ENCODE peak calls at places on chromosome 2, in nine cellular contexts. F is neural progenitor cell, E is GM20000, N is endothelial cell, V is lower lobe of right lung, Z is tibial artery, G is OCI-LY7, Q is right atrium auricular region, R is WTC11. D is an unnamed sample.

GRCh38 chr2:12870692-12871091 is 154.0 kb downstream of the TRIB2 start:
- DNase-seq in V (no peak), Q (peak), F (no peak), Z (no peak), N (no peak), R (no peak), G (no peak), E (no peak), D (no peak)

GRCh38 chr2:236366406-236366805 is 102.2 kb upstream of the ASB18 start:
- DNase-seq in Z (no peak), V (no peak), N (no peak), Q (peak), G (no peak), R (no peak), F (no peak), E (no peak), D (no peak)

GRCh38 chr2:234378440-234378839 is 118.4 kb downstream of the ARL4C start:
- DNase-seq in Q (no peak), Z (no peak), E (no peak), G (no peak), F (no peak), R (no peak), N (no peak), V (no peak), D (no peak)

GRCh38 chr2:127088706-127089105 is 18.2 kb downstream of the BIN1 start:
- DNase-seq in V (no peak), Z (no peak), G (no peak), F (no peak), E (no peak), R (no peak), Q (no peak), N (no peak), D (no peak)

GRCh38 chr2:182020319-182021055 is 34.8 kb downstream of the PPP1R1C start:
- DNase-seq in Q (no peak), V (no peak), R (no peak), Z (no peak), F (no peak), N (no peak), G (no peak), E (no peak), D (no peak)

GRCh38 chr2:34736482-34736881 is 1137.4 kb upstream of the FAM98A start:
- DNase-seq in G (no peak), R (no peak), N (no peak), Z (no peak), Q (no peak), V (no peak), F (no peak), E (no peak), D (no peak)

GRCh38 chr2:86232373-86232784 is 33.1 kb downstream of the MRPL35 start:
- DNase-seq in Z (no peak), R (no peak), Q (no peak), E (no peak), G (no peak), F (no peak), V (no peak), N (no peak), D (no peak)

GRCh38 chr2:114807666-114808065 is 365.2 kb downstream of the DPP10 start:
- DNase-seq in G (no peak), N (no peak), V (no peak), F (no peak), Z (no peak), R (no peak), E (no peak), Q (no peak), D (no peak)

GRCh38 chr2:28895189-28895893 is 874 bp downstream of the WDR43 start:
- DNase-seq in N (no peak), F (peak), V (no peak), Z (peak), E (peak), G (peak), Q (no peak), R (peak), D (peak)

GRCh38 chr2:187206071-187206470 is 242.0 kb downstream of the CALCRL start:
- DNase-seq in G (no peak), Z (no peak), N (no peak), F (peak), V (no peak), Q (no peak), R (no peak), E (no peak), D (no peak)

GRCh38 chr2:81481242-81481993 is 1176.9 kb upstream of the LRRTM1 start:
- DNase-seq in G (no peak), R (peak), E (no peak), N (no peak), V (peak), F (no peak), Q (no peak), Z (no peak), D (no peak)

GRCh38 chr2:124804014-124804940 is 779.2 kb downstream of the CNTNAP5 start:
- DNase-seq in G (peak), Z (no peak), R (no peak), F (peak), E (peak), N (peak), V (no peak), Q (no peak), D (no peak)

GRCh38 chr2:105809099-105809473 is 64.4 kb downstream of the NCK2 start:
- DNase-seq in V (no peak), F (no peak), R (no peak), G (no peak), N (no peak), Z (no peak), Q (no peak), E (no peak), D (no peak)

GRCh38 chr2:27891063-27891819 is 712 bp downstream of the BABAM2 start:
- DNase-seq in E (peak), G (peak), N (peak), F (peak), Z (peak), Q (peak), R (peak), V (peak), D (peak)

DNA sequence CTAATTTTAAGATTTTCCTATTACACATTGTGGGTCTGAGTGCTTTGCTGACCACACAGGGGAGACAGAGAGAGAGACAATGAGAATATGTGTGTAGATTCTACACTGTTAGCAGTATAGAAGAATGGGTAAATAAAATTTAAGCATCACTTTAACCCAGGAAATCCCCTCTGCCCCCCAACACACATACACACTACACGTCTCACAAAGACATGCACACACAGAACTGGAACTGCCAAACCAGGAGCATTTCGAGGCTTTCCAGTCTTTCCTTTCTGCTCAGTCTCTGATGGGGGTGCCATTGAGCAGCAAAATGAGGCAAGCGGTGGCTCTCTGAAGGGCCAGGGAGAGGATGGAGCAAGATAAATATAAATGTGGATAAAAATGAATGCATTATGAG is 2.5 kb downstream of the MERTK start:
- DNase-seq in R (peak), Q (no peak), F (peak), N (peak), V (no peak), Z (no peak), G (peak), E (no peak), D (no peak)
- TF ChIP-seq CTCF in R (no peak), Q (peak), F (peak), N (no peak), V (peak), Z (no peak), G (peak), E (no peak), D (peak)

GRCh38 chr2:39851691-39852110 is 72.6 kb upstream of the THUMPD2 start:
- DNase-seq in E (peak), R (peak), V (no peak), N (no peak), Z (no peak), G (peak), Q (no peak), F (peak), D (no peak)
- TF ChIP-seq CTCF in E (no peak), R (no peak), V (no peak), N (no peak), Z (no peak), G (peak), Q (no peak), F (no peak), D (no peak)

GRCh38 chr2:147843421-147843863 is 1.4 kb upstream of the ACVR2A start:
- DNase-seq in Q (no peak), F (no peak), Z (no peak), V (no peak), G (no peak), N (no peak), E (no peak), R (no peak), D (no peak)

GRCh38 chr2:147846382-147847081 is 1.7 kb downstream of the ACVR2A start:
- DNase-seq in G (no peak), F (no peak), E (no peak), Q (no peak), R (no peak), V (no peak), N (no peak), Z (no peak), D (no peak)

GRCh38 chr2:147845608-147846002 is 776 bp downstream of the ACVR2A start:
- DNase-seq in V (no peak), E (no peak), G (no peak), R (no peak), F (no peak), N (no peak), Q (no peak), Z (no peak), D (no peak)

GRCh38 chr2:147844691-147845607 is at the start of gene ACVR2A:
- DNase-seq in Q (no peak), F (peak), Z (peak), V (peak), E (peak), G (peak), R (peak), N (peak), D (no peak)

GRCh38 chr2:147843864-147844690 is 752 bp upstream of the ACVR2A start:
- DNase-seq in G (peak), E (peak), Q (peak), V (peak), R (peak), F (peak), N (peak), Z (peak), D (peak)
- TF ChIP-seq CTCF in G (no peak), E (no peak), Q (no peak), V (peak), R (no peak), F (peak), N (no peak), Z (no peak), D (no peak)

GRCh38 chr2:65620524-65620923 is 188.1 kb upstream of the SPRED2 start:
- DNase-seq in V (no peak), G (no peak), F (peak), N (no peak), E (no peak), Q (no peak), R (no peak), Z (no peak), D (no peak)
- TF ChIP-seq CTCF in V (no peak), G (peak), F (peak), N (no peak), E (no peak), Q (no peak), R (no peak), Z (no peak), D (no peak)

DNA sequence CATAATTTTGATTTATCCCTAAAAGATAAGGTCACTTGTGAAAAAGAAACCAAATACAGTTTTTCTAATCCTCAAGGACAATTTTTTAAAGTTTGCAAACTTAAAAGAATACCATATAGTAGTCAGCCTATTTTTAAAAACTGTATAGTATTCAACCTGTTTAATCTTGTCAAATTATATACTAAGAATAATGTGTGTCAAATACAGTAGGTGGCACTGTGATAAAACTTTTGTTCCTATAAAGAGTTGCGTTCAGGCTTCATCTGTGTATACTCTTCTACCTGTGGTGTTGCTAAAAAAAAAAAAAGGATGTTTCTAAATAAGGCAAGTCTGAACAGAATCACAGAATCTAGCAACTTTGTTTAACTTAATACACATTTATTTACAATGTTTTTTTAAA is 68.6 kb downstream of the CCDC138 start:
- DNase-seq in E (no peak), G (peak), Q (no peak), N (no peak), R (no peak), Z (no peak), F (no peak), V (no peak), D (no peak)
- TF ChIP-seq CTCF in E (no peak), G (peak), Q (no peak), N (no peak), R (no peak), Z (no peak), F (peak), V (no peak), D (no peak)

GRCh38 chr2:71778514-71779305 is 325.3 kb downstream of the DYSF start:
- DNase-seq in F (no peak), N (no peak), E (peak), V (no peak), Z (no peak), G (no peak), R (no peak), Q (peak), D (no peak)

GRCh38 chr2:71776227-71776626 is 322.9 kb downstream of the DYSF start:
- DNase-seq in V (no peak), R (no peak), N (no peak), Z (no peak), F (no peak), Q (no peak), G (no peak), E (no peak), D (no peak)

GRCh38 chr2:71777946-71778345 is 324.6 kb downstream of the DYSF start:
- DNase-seq in R (no peak), F (no peak), Z (no peak), E (no peak), Q (peak), N (no peak), G (no peak), V (no peak), D (no peak)

GRCh38 chr2:71772510-71773172 is 319.3 kb downstream of the DYSF start:
- DNase-seq in Q (no peak), E (no peak), V (no peak), N (no peak), F (no peak), R (no peak), G (no peak), Z (no peak), D (no peak)

GRCh38 chr2:71773218-71773617 is 319.9 kb downstream of the DYSF start:
- DNase-seq in E (no peak), Q (no peak), N (no peak), V (no peak), G (no peak), Z (no peak), F (no peak), R (no peak), D (no peak)
- TF ChIP-seq CTCF in E (no peak), Q (no peak), N (no peak), V (no peak), G (no peak), Z (no peak), F (no peak), R (no peak), D (no peak)

DNA sequence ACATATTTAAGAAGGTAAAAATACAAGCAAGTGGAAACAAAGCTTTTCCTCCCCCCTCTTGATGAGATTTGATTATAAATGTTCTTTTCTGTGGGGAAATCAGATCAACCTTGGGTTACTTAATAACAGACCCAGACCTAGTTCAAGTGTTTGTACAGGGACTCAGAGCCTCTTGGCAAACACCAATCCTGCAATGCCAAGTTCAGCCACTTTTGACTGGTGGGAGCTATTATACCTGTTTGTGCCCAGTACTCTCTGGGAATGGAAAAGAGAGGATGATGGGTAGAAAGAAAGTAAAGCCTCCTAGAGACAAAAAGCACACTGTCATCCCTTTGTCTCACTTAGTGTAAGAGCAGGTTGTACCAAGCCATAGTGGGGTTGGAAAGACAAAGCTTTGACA is 63.8 kb upstream of the EPHA4 start:
- DNase-seq in Q (no peak), R (no peak), Z (no peak), F (no peak), G (no peak), V (no peak), N (no peak), E (no peak), D (no peak)
- TF ChIP-seq CTCF in Q (no peak), R (no peak), Z (no peak), F (no peak), G (peak), V (peak), N (no peak), E (no peak), D (no peak)

GRCh38 chr2:112921982-112922381 is 11.0 kb downstream of the IL37 start:
- DNase-seq in Z (no peak), V (no peak), R (no peak), Q (no peak), N (no peak), F (no peak), G (no peak), E (no peak), D (no peak)

GRCh38 chr2:112924855-112925254 is 13.9 kb downstream of the IL37 start:
- DNase-seq in Z (no peak), N (no peak), Q (no peak), F (no peak), E (no peak), R (no peak), G (no peak), V (no peak), D (no peak)

GRCh38 chr2:112924348-112924747 is 13.4 kb downstream of the IL37 start:
- DNase-seq in V (no peak), Q (no peak), E (no peak), F (no peak), R (no peak), N (no peak), G (no peak), Z (no peak), D (no peak)

GRCh38 chr2:112923967-112924338 is 13.0 kb downstream of the IL37 start:
- DNase-seq in G (no peak), V (no peak), F (no peak), Z (no peak), Q (no peak), E (no peak), R (no peak), N (no peak), D (no peak)

GRCh38 chr2:112923237-112923966 is 12.4 kb downstream of the IL37 start:
- DNase-seq in G (no peak), R (no peak), E (no peak), Q (no peak), N (no peak), V (no peak), Z (no peak), F (no peak), D (no peak)
- TF ChIP-seq CTCF in G (no peak), R (no peak), E (no peak), Q (no peak), N (no peak), V (no peak), Z (no peak), F (no peak), D (no peak)

GRCh38 chr2:230410861-230411464 is 5.0 kb upstream of the SP100 start:
- DNase-seq in R (no peak), F (no peak), G (no peak), Z (no peak), E (peak), N (no peak), Q (no peak), V (no peak), D (no peak)
- TF ChIP-seq CTCF in R (no peak), F (no peak), G (no peak), Z (no peak), E (no peak), N (no peak), Q (no peak), V (no peak), D (no peak)